ENCODE peak calls at places on chromosomes 6 and 20, in ten cellular contexts. S is uterus, M is colonic mucosa, C is H9, Y is mammary epithelial cell, N is A673, Z is left ventricle myocardium inferior, X is psoas muscle, G is SJSA1, B is osteoblast. P is an unnamed sample. For H3K9me3, the result is how much of the 10 kb centered on the place peaks cover.

GRCh38 chr20:47196091-47197081 is 160.1 kb downstream of the ZMYND8 start:
- DNase-seq in S (peak), M (peak), C (peak), Y (peak), N (peak), Z (peak), X (peak), G (peak), B (peak), P (peak)

GRCh38 chr6:138523347-138524210 is 24.3 kb upstream of the NHSL1 start:
- DNase-seq in S (no peak), M (no peak), C (no peak), Y (peak), N (no peak), Z (no peak), X (no peak), G (peak), B (peak), P (no peak)

GRCh38 chr6:168124161-168124560 is 45.1 kb upstream of the FRMD1 start:
- DNase-seq in S (no peak), M (peak), C (no peak), Y (no peak), N (no peak), Z (no peak), X (no peak), G (no peak), B (no peak), P (no peak)

GRCh38 chr20:35791823-35792222 is 20.0 kb downstream of the PHF20 start:
- DNase-seq in S (no peak), M (no peak), C (no peak), Y (peak), N (no peak), Z (no peak), X (no peak), G (peak), B (peak), P (no peak)

GRCh38 chr6:7238900-7239589 is 74.0 kb downstream of the SSR1 start:
- DNase-seq in S (peak), M (peak), C (peak), Y (peak), N (peak), Z (peak), X (peak), G (peak), B (no peak), P (peak)

GRCh38 chr6:46279874-46280273 is 109.1 kb upstream of the ENPP5 start:
- DNase-seq in S (no peak), M (no peak), C (no peak), Y (no peak), N (no peak), Z (no peak), X (no peak), G (no peak), B (no peak), P (no peak)

GRCh38 chr6:10542135-10542689 is 21.1 kb downstream of the GCNT2 start:
- DNase-seq in S (no peak), M (peak), C (no peak), Y (no peak), N (no peak), Z (no peak), X (no peak), G (no peak), B (peak), P (no peak)

GRCh38 chr6:163180874-163181541 is 233.5 kb upstream of the QKI start:
- DNase-seq in S (peak), M (no peak), C (peak), Y (peak), N (no peak), Z (peak), X (peak), G (peak), B (peak), P (no peak)

GRCh38 chr6:159533016-159533415 is 160.0 kb downstream of the SOD2 start:
- DNase-seq in S (no peak), M (no peak), C (no peak), Y (no peak), N (no peak), Z (no peak), X (no peak), G (no peak), B (peak), P (no peak)

GRCh38 chr6:104784884-104785283 is 74.8 kb downstream of the HACE1 start:
- DNase-seq in S (no peak), M (no peak), C (no peak), Y (no peak), N (peak), Z (no peak), X (no peak), G (peak), B (no peak), P (no peak)

GRCh38 chr20:23686046-23686750 is 2.6 kb downstream of the CST4 start:
- DNase-seq in S (no peak), M (no peak), C (peak), Y (no peak), N (no peak), Z (no peak), X (no peak), G (no peak), B (no peak), P (no peak)

GRCh38 chr6:132530293-132530974 is 7.6 kb upstream of the TAAR9 start:
- DNase-seq in S (peak), M (peak), C (peak), Y (peak), N (peak), Z (no peak), X (peak), G (peak), B (peak), P (peak)

GRCh38 chr6:151804585-151805285 is 2.7 kb upstream of the ESR1 start:
- DNase-seq in S (no peak), M (no peak), C (no peak), Y (no peak), N (no peak), Z (no peak), X (peak), G (no peak), B (no peak), P (no peak)

GRCh38 chr6:51992834-51993233 is 94.6 kb downstream of the PKHD1 start:
- DNase-seq in S (no peak), M (no peak), C (no peak), Y (no peak), N (peak), Z (no peak), X (no peak), G (no peak), B (no peak), P (no peak)

GRCh38 chr20:63432577-63433061 is 39.8 kb downstream of the KCNQ2 start:
- DNase-seq in S (no peak), M (no peak), C (peak), Y (no peak), N (no peak), Z (no peak), X (no peak), G (no peak), B (no peak), P (no peak)

GRCh38 chr20:38426006-38426405 is 9.1 kb downstream of the SNHG17 start:
- DNase-seq in S (no peak), M (no peak), C (no peak), Y (peak), N (peak), Z (no peak), X (no peak), G (peak), B (peak), P (no peak)

GRCh38 chr6:44302856-44303255 is 10.3 kb downstream of the AARS2 start:
- DNase-seq in S (no peak), M (no peak), C (no peak), Y (no peak), N (no peak), Z (no peak), X (no peak), G (no peak), B (no peak), P (no peak)

GRCh38 chr20:44717986-44718385 is 2.8 kb downstream of the CCN5 start:
- DNase-seq in S (no peak), M (no peak), C (peak), Y (no peak), N (no peak), Z (no peak), X (peak), G (no peak), B (peak), P (no peak)

GRCh38 chr6:83125425-83125824 is 58.0 kb downstream of the DOP1A start:
- DNase-seq in S (no peak), M (no peak), C (no peak), Y (no peak), N (no peak), Z (no peak), X (no peak), G (no peak), B (no peak), P (no peak)

GRCh38 chr6:99024089-99024488 is 76.3 kb upstream of the FBXL4 start:
- DNase-seq in S (no peak), M (no peak), C (no peak), Y (no peak), N (no peak), Z (no peak), X (no peak), G (no peak), B (no peak), P (no peak)

GRCh38 chr20:22268675-22269074 is 315.7 kb downstream of the FOXA2 start:
- DNase-seq in S (no peak), M (no peak), C (no peak), Y (no peak), N (no peak), Z (no peak), X (no peak), G (no peak), B (no peak), P (no peak)

GRCh38 chr6:141326426-141326825 is 806.3 kb upstream of the GJE1 start:
- DNase-seq in S (no peak), M (no peak), C (no peak), Y (peak), N (peak), Z (no peak), X (no peak), G (peak), B (peak), P (no peak)

GRCh38 chr20:63847374-63848002 is 13.8 kb upstream of the ABHD16B start:
- DNase-seq in S (no peak), M (no peak), C (peak), Y (no peak), N (no peak), Z (no peak), X (no peak), G (no peak), B (peak), P (no peak)

GRCh38 chr6:116491610-116492330 is 19.7 kb upstream of the CALHM5 start:
- DNase-seq in S (no peak), M (no peak), C (no peak), Y (no peak), N (no peak), Z (no peak), X (no peak), G (no peak), B (no peak), P (no peak)

GRCh38 chr6:107267634-107268033 is 152.3 kb upstream of the BEND3 start:
- DNase-seq in S (no peak), M (no peak), C (no peak), Y (no peak), N (no peak), Z (no peak), X (no peak), G (no peak), B (no peak), P (no peak)

GRCh38 chr20:57508381-57508780 is 16.6 kb downstream of the CTCFL start:
- DNase-seq in S (no peak), M (no peak), C (no peak), Y (no peak), N (no peak), Z (no peak), X (no peak), G (no peak), B (no peak), P (no peak)

GRCh38 chr20:642398-643174 is 10.4 kb downstream of the SRXN1 start:
- DNase-seq in S (peak), M (no peak), C (peak), Y (no peak), N (peak), Z (peak), X (peak), G (no peak), B (peak), P (no peak)

GRCh38 chr20:8744228-8744844 is 324.6 kb upstream of the PLCB4 start:
- DNase-seq in S (no peak), M (no peak), C (no peak), Y (no peak), N (no peak), Z (no peak), X (no peak), G (no peak), B (peak), P (no peak)

GRCh38 chr6:310671-311070 is 18.4 kb downstream of the DUSP22 start:
- DNase-seq in S (no peak), M (no peak), C (no peak), Y (no peak), N (no peak), Z (no peak), X (no peak), G (no peak), B (no peak), P (no peak)

GRCh38 chr6:55562318-55562717 is 16.7 kb downstream of the HMGCLL1 start:
- DNase-seq in S (no peak), M (no peak), C (no peak), Y (no peak), N (no peak), Z (peak), X (no peak), G (no peak), B (no peak), P (no peak)

GRCh38 chr6:30007132-30007764 is 53.8 kb upstream of the POLR1H start:
- DNase-seq in S (no peak), M (peak), C (peak), Y (no peak), N (no peak), Z (peak), X (peak), G (no peak), B (peak), P (no peak)

DNA sequence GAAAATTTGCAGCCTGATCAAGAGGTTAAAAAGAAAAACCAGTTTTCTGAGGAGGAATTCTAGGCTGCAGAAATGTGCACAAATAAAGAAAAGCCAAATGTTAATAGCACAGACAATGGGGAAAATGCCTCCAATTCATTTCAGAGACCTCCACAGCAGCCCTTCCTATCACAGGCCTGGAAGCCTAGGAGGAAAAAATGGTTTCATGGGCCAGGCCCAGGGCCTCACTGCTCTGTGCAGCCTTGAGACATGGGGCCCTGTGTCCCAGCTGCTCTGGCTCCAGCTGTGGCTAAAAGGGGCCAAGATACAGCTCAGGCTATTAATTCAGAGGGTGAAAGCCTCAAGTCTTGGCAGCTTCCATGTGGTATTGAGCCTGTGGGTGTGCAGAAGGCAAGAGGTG is 18.9 kb downstream of the AHI1 start:
- DNase-seq in S (no peak), M (no peak), C (no peak), Y (no peak), N (no peak), Z (no peak), X (no peak), G (no peak), B (no peak), P (no peak)
- H3K9me3 ChIP-seq in S (under half), M (under half), C (under half), Y (under half), N (under half), Z (under half), X (under half), G (under half), B (under half), P (under half)

GRCh38 chr6:53587291-53587690 is 42.4 kb upstream of the GCLC start:
- DNase-seq in S (no peak), M (no peak), C (no peak), Y (peak), N (no peak), Z (no peak), X (no peak), G (no peak), B (no peak), P (no peak)
- H3K9me3 ChIP-seq in S (under half), M (under half), C (under half), Y (under half), N (under half), Z (under half), X (under half), G (under half), B (under half), P (under half)

GRCh38 chr20:16030253-16030652 is 543.0 kb downstream of the KIF16B start:
- DNase-seq in S (no peak), M (no peak), C (no peak), Y (no peak), N (no peak), Z (no peak), X (no peak), G (no peak), B (no peak), P (no peak)
- H3K9me3 ChIP-seq in S (under half), M (under half), C (under half), Y (under half), N (under half), Z (under half), X (under half), G (under half), B (under half), P (under half)

DNA sequence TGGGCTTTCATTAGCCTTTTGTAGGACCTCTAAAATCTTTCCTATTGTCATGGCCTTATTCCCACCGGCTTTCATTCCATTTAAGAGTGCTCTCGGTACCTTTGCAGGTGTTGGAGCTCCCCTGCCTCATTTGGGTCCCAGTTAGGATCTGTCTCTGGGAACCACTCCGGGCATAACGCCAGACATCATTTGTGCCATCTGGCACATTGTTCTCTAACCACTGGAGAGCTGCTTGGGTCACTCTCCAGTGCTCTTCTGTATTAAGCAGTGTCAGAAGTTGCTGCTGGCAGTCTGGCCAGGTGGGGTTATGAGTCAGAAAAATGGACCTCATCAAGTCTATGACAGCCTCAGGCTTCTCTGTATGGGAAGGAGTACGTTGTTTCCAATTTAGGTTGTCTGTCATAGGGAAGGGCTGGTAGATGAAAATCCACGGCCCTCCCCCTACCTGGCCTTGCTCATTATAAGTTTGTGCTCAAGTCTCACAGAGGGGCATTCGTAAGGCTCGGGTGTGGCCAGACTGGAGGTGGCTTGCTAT is 62.9 kb upstream of the MOCS1 start:
- DNase-seq in S (no peak), M (no peak), C (no peak), Y (peak), N (no peak), Z (no peak), X (no peak), G (no peak), B (no peak), P (no peak)
- H3K9me3 ChIP-seq in S (under half), M (under half), C (under half), Y (under half), N (under half), Z (half or more), X (under half), G (under half), B (under half), P (under half)

GRCh38 chr20:15600565-15600964 is 972.7 kb downstream of the KIF16B start:
- DNase-seq in S (no peak), M (no peak), C (no peak), Y (no peak), N (no peak), Z (no peak), X (no peak), G (no peak), B (no peak), P (no peak)
- H3K9me3 ChIP-seq in S (under half), M (under half), C (under half), Y (under half), N (under half), Z (under half), X (under half), G (under half), B (under half), P (under half)